ENCODE peak calls at places on chromosomes 4 and X, in seven cellular contexts. H is NCI-H1105; I is activated T-helper 2 cell treated with anti-CD3 and anti-CD28 coated beads, Interferon-gamma antibody, Interleukin-2, Interleukin-4, amounts not matched to agents 10 μg/mL and 5 μg/mL and 100 μg/mL, durations not matched to agents 14 hours and 24 hours and 36 hours; Y is nucleus accumbens; L is posterior cingulate gyrus; F is GM12892; X is BJ. M is an unnamed sample.

GRCh38 chrX:95145848-95146540 is 1472.0 kb downstream of the FAM133A start:
- DNase-seq in H (no peak), I (no peak), Y (no peak), L (no peak), F (no peak), X (no peak), M (no peak)

GRCh38 chr4:53617101-53617680 is 25.9 kb upstream of the LNX1 start:
- DNase-seq in H (no peak), I (no peak), Y (no peak), L (no peak), F (no peak), X (no peak), M (no peak)

GRCh38 chr4:3276961-3277360 is 15.9 kb upstream of the RGS12 start:
- DNase-seq in H (no peak), I (no peak), Y (no peak), L (peak), F (no peak), X (no peak), M (no peak)

GRCh38 chr4:173511787-173512361 is 18.2 kb downstream of the HAND2 start:
- DNase-seq in H (no peak), I (no peak), Y (no peak), L (no peak), F (no peak), X (no peak), M (no peak)

GRCh38 chrX:111376897-111377601 is 34.9 kb downstream of the DCX start:
- DNase-seq in H (peak), I (no peak), Y (no peak), L (no peak), F (no peak), X (no peak), M (peak)

GRCh38 chrX:45769919-45770582 is 569.4 kb upstream of the DIPK2B start:
- DNase-seq in H (no peak), I (peak), Y (peak), L (no peak), F (peak), X (peak), M (no peak)

GRCh38 chr4:62408467-62408866 is 1208.3 kb downstream of the ADGRL3 start:
- DNase-seq in H (no peak), I (no peak), Y (no peak), L (no peak), F (no peak), X (no peak), M (no peak)

GRCh38 chrX:13373807-13374187 is 53.9 kb upstream of the ATXN3L start:
- DNase-seq in H (no peak), I (no peak), Y (no peak), L (no peak), F (no peak), X (peak), M (no peak)

GRCh38 chr4:164023214-164023613 is 528.7 kb downstream of the TMA16 start:
- DNase-seq in H (no peak), I (no peak), Y (no peak), L (no peak), F (no peak), X (no peak), M (no peak)

GRCh38 chr4:3461515-3462291 is 1.4 kb upstream of the DOK7 start:
- DNase-seq in H (no peak), I (no peak), Y (no peak), L (peak), F (no peak), X (no peak), M (peak)

GRCh38 chr4:25552580-25553271 is 102.9 kb upstream of the SLC34A2 start:
- DNase-seq in H (no peak), I (no peak), Y (peak), L (peak), F (no peak), X (no peak), M (no peak)

GRCh38 chrX:145817666-145818521 is at the start of gene SLITRK2:
- DNase-seq in H (no peak), I (no peak), Y (peak), L (peak), F (no peak), X (no peak), M (no peak)

GRCh38 chrX:80335062-80335830 is 85.0 kb upstream of the TENT5D start:
- DNase-seq in H (peak), I (no peak), Y (no peak), L (no peak), F (no peak), X (no peak), M (no peak)

GRCh38 chrX:41043950-41044349 is 41.3 kb upstream of the USP9X start:
- DNase-seq in H (no peak), I (no peak), Y (no peak), L (no peak), F (no peak), X (no peak), M (no peak)

GRCh38 chr4:1216869-1217294 is 32.0 kb downstream of the CTBP1 start:
- DNase-seq in H (no peak), I (peak), Y (no peak), L (no peak), F (no peak), X (no peak), M (no peak)

GRCh38 chr4:168221298-168221697 is 97.3 kb downstream of the DDX60 start:
- DNase-seq in H (peak), I (no peak), Y (no peak), L (no peak), F (no peak), X (peak), M (peak)

GRCh38 chr4:138953962-138954371 is 61.6 kb upstream of the NOCT start:
- DNase-seq in H (no peak), I (no peak), Y (no peak), L (no peak), F (no peak), X (peak), M (no peak)

GRCh38 chr4:125265846-125266245 is 48.9 kb upstream of the FAT4 start:
- DNase-seq in H (no peak), I (no peak), Y (no peak), L (no peak), F (no peak), X (no peak), M (no peak)

GRCh38 chrX:37594755-37595382 is 23.4 kb downstream of the LANCL3 start:
- DNase-seq in H (no peak), I (no peak), Y (no peak), L (no peak), F (no peak), X (no peak), M (no peak)

GRCh38 chr4:147340111-147340510 is 140.8 kb upstream of the EDNRA start:
- DNase-seq in H (no peak), I (no peak), Y (no peak), L (no peak), F (no peak), X (no peak), M (no peak)

GRCh38 chr4:128512161-128512560 is 224.5 kb upstream of the PGRMC2 start:
- DNase-seq in H (no peak), I (no peak), Y (no peak), L (no peak), F (no peak), X (no peak), M (no peak)

GRCh38 chr4:184099541-184099966 is 118.1 kb downstream of the ENPP6 start:
- DNase-seq in H (peak), I (no peak), Y (no peak), L (peak), F (no peak), X (no peak), M (no peak)

GRCh38 chr4:153110739-153111138 is 93.5 kb upstream of the TRIM2 start:
- DNase-seq in H (no peak), I (no peak), Y (no peak), L (no peak), F (no peak), X (no peak), M (no peak)

GRCh38 chr4:8188085-8188484 is 11.0 kb upstream of the SH3TC1 start:
- DNase-seq in H (no peak), I (no peak), Y (no peak), L (no peak), F (no peak), X (no peak), M (no peak)

GRCh38 chr4:121900132-121900983 is 30.1 kb upstream of the BBS7 start:
- DNase-seq in H (no peak), I (peak), Y (peak), L (peak), F (no peak), X (peak), M (no peak)

GRCh38 chr4:155569471-155569870 is 97.2 kb upstream of the GUCY1A1 start:
- DNase-seq in H (no peak), I (no peak), Y (no peak), L (no peak), F (no peak), X (no peak), M (no peak)

GRCh38 chr4:162939086-162939485 is 227.6 kb downstream of the NAF1 start:
- DNase-seq in H (no peak), I (no peak), Y (no peak), L (no peak), F (no peak), X (no peak), M (no peak)

GRCh38 chrX:13144927-13145659 is 100.7 kb upstream of the FAM9C start:
- DNase-seq in H (no peak), I (no peak), Y (no peak), L (no peak), F (no peak), X (no peak), M (no peak)

GRCh38 chr4:177159600-177159999 is 150.1 kb upstream of the NEIL3 start:
- DNase-seq in H (no peak), I (no peak), Y (no peak), L (no peak), F (no peak), X (no peak), M (no peak)

GRCh38 chrX:46678232-46678631 is 80.7 kb downstream of the SLC9A7 start:
- DNase-seq in H (no peak), I (no peak), Y (no peak), L (no peak), F (no peak), X (no peak), M (no peak)

GRCh38 chrX:39648548-39649254 is 449.1 kb downstream of the BCOR start:
- DNase-seq in H (no peak), I (no peak), Y (no peak), L (no peak), F (no peak), X (no peak), M (no peak)

GRCh38 chrX:55489315-55490009 is at the start of gene USP51:
- DNase-seq in H (peak), I (no peak), Y (peak), L (peak), F (peak), X (no peak), M (no peak)

GRCh38 chr4:181524455-181524854 is 718.7 kb upstream of the TENM3 start:
- DNase-seq in H (no peak), I (no peak), Y (no peak), L (no peak), F (no peak), X (no peak), M (no peak)

GRCh38 chr4:41098093-41098492 is 116.2 kb downstream of the APBB2 start:
- DNase-seq in H (no peak), I (no peak), Y (no peak), L (no peak), F (no peak), X (no peak), M (no peak)

GRCh38 chr4:112130903-112131302 is 14.4 kb upstream of the FAM241A start:
- DNase-seq in H (no peak), I (no peak), Y (no peak), L (no peak), F (no peak), X (no peak), M (no peak)

GRCh38 chr4:129355031-129355430 is 259.1 kb downstream of the C4orf33 start:
- DNase-seq in H (no peak), I (no peak), Y (no peak), L (no peak), F (no peak), X (no peak), M (no peak)

GRCh38 chrX:47243351-47243750 is 10.5 kb downstream of the USP11 start:
- DNase-seq in H (no peak), I (no peak), Y (no peak), L (no peak), F (no peak), X (no peak), M (no peak)

M was measured in NCI-H2107.